ENCODE peak calls at places on chromosome 9, in ten cellular contexts. One of them, this sample, is unnamed.

GRCh38 chr9:32701321-32702022 is 66.0 kb upstream of the TAF1L start:
- DNase-seq in NCI-H1092 treated with DMSO at 0.1 percent for 48 hours: no peak
- DNase-seq in WERI-Rb-1: no peak
- DNase-seq in HTR-8/SVneo: no peak
- DNase-seq in ACHN: no peak
- DNase-seq in tibial artery: no peak
- DNase-seq in ovary: no peak
- DNase-seq in lung microvascular endothelial cell: peak; percentile 8
- DNase-seq in amniotic stem cell: no peak
- DNase-seq in activated CD8-positive, alpha-beta T cell treated with anti-CD3 and anti-CD28 coated beads for 36 hours: no peak
- DNase-seq in this sample: no peak

GRCh38 chr9:26723486-26723885 is 169.1 kb downstream of the CAAP1 start:
- DNase-seq in NCI-H1092 treated with DMSO at 0.1 percent for 48 hours: no peak
- DNase-seq in WERI-Rb-1: peak; percentile 34
- DNase-seq in HTR-8/SVneo: peak; percentile 2
- DNase-seq in ACHN: peak; percentile 61
- DNase-seq in tibial artery: no peak
- DNase-seq in ovary: no peak
- DNase-seq in lung microvascular endothelial cell: peak; percentile 21
- DNase-seq in amniotic stem cell: no peak
- DNase-seq in activated CD8-positive, alpha-beta T cell treated with anti-CD3 and anti-CD28 coated beads for 36 hours: peak; percentile 38
- DNase-seq in this sample: no peak

GRCh38 chr9:113896713-113897112 is 20.6 kb downstream of the ZNF618 start:
- DNase-seq in NCI-H1092 treated with DMSO at 0.1 percent for 48 hours: no peak
- DNase-seq in WERI-Rb-1: no peak
- DNase-seq in HTR-8/SVneo: no peak
- DNase-seq in ACHN: no peak
- DNase-seq in tibial artery: no peak
- DNase-seq in ovary: no peak
- DNase-seq in lung microvascular endothelial cell: no peak
- DNase-seq in amniotic stem cell: no peak
- DNase-seq in activated CD8-positive, alpha-beta T cell treated with anti-CD3 and anti-CD28 coated beads for 36 hours: no peak
- DNase-seq in this sample: no peak

GRCh38 chr9:83596899-83597504 is 25.9 kb upstream of the IDNK start:
- DNase-seq in NCI-H1092 treated with DMSO at 0.1 percent for 48 hours: peak; percentile 54
- DNase-seq in WERI-Rb-1: peak; percentile 56
- DNase-seq in HTR-8/SVneo: peak; percentile 25
- DNase-seq in ACHN: peak; percentile 35
- DNase-seq in tibial artery: no peak
- DNase-seq in ovary: peak; percentile 10
- DNase-seq in lung microvascular endothelial cell: peak; percentile 58
- DNase-seq in amniotic stem cell: peak; percentile 26
- DNase-seq in activated CD8-positive, alpha-beta T cell treated with anti-CD3 and anti-CD28 coated beads for 36 hours: peak; percentile 74
- DNase-seq in this sample: no peak

GRCh38 chr9:115018547-115019435 is 88.4 kb upstream of the TNFSF8 start:
- DNase-seq in NCI-H1092 treated with DMSO at 0.1 percent for 48 hours: no peak
- DNase-seq in WERI-Rb-1: no peak
- DNase-seq in HTR-8/SVneo: no peak
- DNase-seq in ACHN: no peak
- DNase-seq in tibial artery: no peak
- DNase-seq in ovary: no peak
- DNase-seq in lung microvascular endothelial cell: no peak
- DNase-seq in amniotic stem cell: peak; percentile 89
- DNase-seq in activated CD8-positive, alpha-beta T cell treated with anti-CD3 and anti-CD28 coated beads for 36 hours: peak; percentile 23
- DNase-seq in this sample: peak; percentile 87

GRCh38 chr9:83554278-83554677 is 16.1 kb upstream of the FRMD3 start:
- DNase-seq in NCI-H1092 treated with DMSO at 0.1 percent for 48 hours: no peak
- DNase-seq in WERI-Rb-1: no peak
- DNase-seq in HTR-8/SVneo: no peak
- DNase-seq in ACHN: no peak
- DNase-seq in tibial artery: peak; percentile 79
- DNase-seq in ovary: no peak
- DNase-seq in lung microvascular endothelial cell: no peak
- DNase-seq in amniotic stem cell: no peak
- DNase-seq in activated CD8-positive, alpha-beta T cell treated with anti-CD3 and anti-CD28 coated beads for 36 hours: no peak
- DNase-seq in this sample: no peak

GRCh38 chr9:102069969-102070368 is 331.5 kb upstream of the GRIN3A start:
- DNase-seq in NCI-H1092 treated with DMSO at 0.1 percent for 48 hours: no peak
- DNase-seq in WERI-Rb-1: no peak
- DNase-seq in HTR-8/SVneo: no peak
- DNase-seq in ACHN: no peak
- DNase-seq in tibial artery: no peak
- DNase-seq in ovary: no peak
- DNase-seq in lung microvascular endothelial cell: no peak
- DNase-seq in amniotic stem cell: no peak
- DNase-seq in activated CD8-positive, alpha-beta T cell treated with anti-CD3 and anti-CD28 coated beads for 36 hours: no peak
- DNase-seq in this sample: no peak

GRCh38 chr9:80635065-80635464 is 1054.3 kb downstream of the TLE1 start:
- DNase-seq in NCI-H1092 treated with DMSO at 0.1 percent for 48 hours: no peak
- DNase-seq in WERI-Rb-1: no peak
- DNase-seq in HTR-8/SVneo: no peak
- DNase-seq in ACHN: no peak
- DNase-seq in tibial artery: no peak
- DNase-seq in ovary: no peak
- DNase-seq in lung microvascular endothelial cell: no peak
- DNase-seq in amniotic stem cell: no peak
- DNase-seq in activated CD8-positive, alpha-beta T cell treated with anti-CD3 and anti-CD28 coated beads for 36 hours: no peak
- DNase-seq in this sample: no peak

GRCh38 chr9:111903996-111904395 is 7.4 kb downstream of the UGCG start:
- DNase-seq in NCI-H1092 treated with DMSO at 0.1 percent for 48 hours: no peak
- DNase-seq in WERI-Rb-1: no peak
- DNase-seq in HTR-8/SVneo: no peak
- DNase-seq in ACHN: no peak
- DNase-seq in tibial artery: no peak
- DNase-seq in ovary: no peak
- DNase-seq in lung microvascular endothelial cell: no peak
- DNase-seq in amniotic stem cell: no peak
- DNase-seq in activated CD8-positive, alpha-beta T cell treated with anti-CD3 and anti-CD28 coated beads for 36 hours: no peak
- DNase-seq in this sample: no peak

GRCh38 chr9:76034049-76034448 is 143.6 kb downstream of the PCSK5 start:
- DNase-seq in NCI-H1092 treated with DMSO at 0.1 percent for 48 hours: no peak
- DNase-seq in WERI-Rb-1: no peak
- DNase-seq in HTR-8/SVneo: no peak
- DNase-seq in ACHN: no peak
- DNase-seq in tibial artery: no peak
- DNase-seq in ovary: no peak
- DNase-seq in lung microvascular endothelial cell: no peak
- DNase-seq in amniotic stem cell: no peak
- DNase-seq in activated CD8-positive, alpha-beta T cell treated with anti-CD3 and anti-CD28 coated beads for 36 hours: no peak
- DNase-seq in this sample: no peak

GRCh38 chr9:38083858-38084555 is 15.0 kb upstream of the SHB start:
- DNase-seq in NCI-H1092 treated with DMSO at 0.1 percent for 48 hours: no peak
- DNase-seq in WERI-Rb-1: no peak
- DNase-seq in HTR-8/SVneo: no peak
- DNase-seq in ACHN: no peak
- DNase-seq in tibial artery: no peak
- DNase-seq in ovary: no peak
- DNase-seq in lung microvascular endothelial cell: no peak
- DNase-seq in amniotic stem cell: no peak
- DNase-seq in activated CD8-positive, alpha-beta T cell treated with anti-CD3 and anti-CD28 coated beads for 36 hours: no peak
- DNase-seq in this sample: no peak

GRCh38 chr9:136960212-136960937 is 8.3 kb downstream of the LCN12 start:
- DNase-seq in NCI-H1092 treated with DMSO at 0.1 percent for 48 hours: no peak
- DNase-seq in WERI-Rb-1: no peak
- DNase-seq in HTR-8/SVneo: no peak
- DNase-seq in ACHN: no peak
- DNase-seq in tibial artery: no peak
- DNase-seq in ovary: no peak
- DNase-seq in lung microvascular endothelial cell: no peak
- DNase-seq in amniotic stem cell: no peak
- DNase-seq in activated CD8-positive, alpha-beta T cell treated with anti-CD3 and anti-CD28 coated beads for 36 hours: no peak
- DNase-seq in this sample: no peak

GRCh38 chr9:137240321-137240840 is 706 bp upstream of the TUBB4B start:
- DNase-seq in NCI-H1092 treated with DMSO at 0.1 percent for 48 hours: peak; percentile 77
- DNase-seq in WERI-Rb-1: no peak
- DNase-seq in HTR-8/SVneo: peak; percentile 39
- DNase-seq in ACHN: peak; percentile 64
- DNase-seq in tibial artery: peak; percentile 89
- DNase-seq in ovary: peak; percentile 74
- DNase-seq in lung microvascular endothelial cell: peak; percentile 84
- DNase-seq in amniotic stem cell: peak; percentile 45
- DNase-seq in activated CD8-positive, alpha-beta T cell treated with anti-CD3 and anti-CD28 coated beads for 36 hours: peak; percentile 71
- DNase-seq in this sample: no peak

GRCh38 chr9:15142903-15143534 is 164.0 kb downstream of the TTC39B start:
- DNase-seq in NCI-H1092 treated with DMSO at 0.1 percent for 48 hours: peak; percentile 74
- DNase-seq in WERI-Rb-1: peak; percentile 15
- DNase-seq in HTR-8/SVneo: peak; percentile 36
- DNase-seq in ACHN: peak; percentile 35
- DNase-seq in tibial artery: no peak
- DNase-seq in ovary: no peak
- DNase-seq in lung microvascular endothelial cell: peak; percentile 78
- DNase-seq in amniotic stem cell: peak; percentile 38
- DNase-seq in activated CD8-positive, alpha-beta T cell treated with anti-CD3 and anti-CD28 coated beads for 36 hours: no peak
- DNase-seq in this sample: no peak

GRCh38 chr9:419571-420156 is 205.0 kb downstream of the DOCK8 start:
- DNase-seq in NCI-H1092 treated with DMSO at 0.1 percent for 48 hours: no peak
- DNase-seq in WERI-Rb-1: no peak
- DNase-seq in HTR-8/SVneo: no peak
- DNase-seq in ACHN: no peak
- DNase-seq in tibial artery: no peak
- DNase-seq in ovary: no peak
- DNase-seq in lung microvascular endothelial cell: no peak
- DNase-seq in amniotic stem cell: no peak
- DNase-seq in activated CD8-positive, alpha-beta T cell treated with anti-CD3 and anti-CD28 coated beads for 36 hours: no peak
- DNase-seq in this sample: peak; percentile 14

GRCh38 chr9:126489604-126490593 is 123.8 kb upstream of the LMX1B start:
- DNase-seq in NCI-H1092 treated with DMSO at 0.1 percent for 48 hours: no peak
- DNase-seq in WERI-Rb-1: no peak
- DNase-seq in HTR-8/SVneo: no peak
- DNase-seq in ACHN: no peak
- DNase-seq in tibial artery: no peak
- DNase-seq in ovary: no peak
- DNase-seq in lung microvascular endothelial cell: no peak
- DNase-seq in amniotic stem cell: no peak
- DNase-seq in activated CD8-positive, alpha-beta T cell treated with anti-CD3 and anti-CD28 coated beads for 36 hours: no peak
- DNase-seq in this sample: no peak

GRCh38 chr9:135591491-135592330 is 30.2 kb downstream of the PAEP start:
- DNase-seq in NCI-H1092 treated with DMSO at 0.1 percent for 48 hours: no peak
- DNase-seq in WERI-Rb-1: no peak
- DNase-seq in HTR-8/SVneo: no peak
- DNase-seq in ACHN: no peak
- DNase-seq in tibial artery: peak; percentile 53
- DNase-seq in ovary: no peak
- DNase-seq in lung microvascular endothelial cell: no peak
- DNase-seq in amniotic stem cell: no peak
- DNase-seq in activated CD8-positive, alpha-beta T cell treated with anti-CD3 and anti-CD28 coated beads for 36 hours: no peak
- DNase-seq in this sample: no peak

GRCh38 chr9:2053883-2054845 is 39.0 kb downstream of the SMARCA2 start:
- DNase-seq in NCI-H1092 treated with DMSO at 0.1 percent for 48 hours: no peak
- DNase-seq in WERI-Rb-1: no peak
- DNase-seq in HTR-8/SVneo: no peak
- DNase-seq in ACHN: peak; percentile 80
- DNase-seq in tibial artery: peak; percentile 71
- DNase-seq in ovary: no peak
- DNase-seq in lung microvascular endothelial cell: no peak
- DNase-seq in amniotic stem cell: no peak
- DNase-seq in activated CD8-positive, alpha-beta T cell treated with anti-CD3 and anti-CD28 coated beads for 36 hours: peak; percentile 85
- DNase-seq in this sample: no peak

GRCh38 chr9:99019523-99020331 is 76.0 kb downstream of the COL15A1 start:
- DNase-seq in NCI-H1092 treated with DMSO at 0.1 percent for 48 hours: no peak
- DNase-seq in WERI-Rb-1: no peak
- DNase-seq in HTR-8/SVneo: peak; percentile 57
- DNase-seq in ACHN: no peak
- DNase-seq in tibial artery: no peak
- DNase-seq in ovary: no peak
- DNase-seq in lung microvascular endothelial cell: no peak
- DNase-seq in amniotic stem cell: peak; percentile 95
- DNase-seq in activated CD8-positive, alpha-beta T cell treated with anti-CD3 and anti-CD28 coated beads for 36 hours: no peak
- DNase-seq in this sample: peak; percentile 94

GRCh38 chr9:12817702-12818101 is 42.9 kb downstream of the LURAP1L start:
- DNase-seq in NCI-H1092 treated with DMSO at 0.1 percent for 48 hours: no peak
- DNase-seq in WERI-Rb-1: no peak
- DNase-seq in HTR-8/SVneo: no peak
- DNase-seq in ACHN: no peak
- DNase-seq in tibial artery: no peak
- DNase-seq in ovary: no peak
- DNase-seq in lung microvascular endothelial cell: no peak
- DNase-seq in amniotic stem cell: no peak
- DNase-seq in activated CD8-positive, alpha-beta T cell treated with anti-CD3 and anti-CD28 coated beads for 36 hours: no peak
- DNase-seq in this sample: no peak

GRCh38 chr9:121954477-121955175 is 138.5 kb downstream of the TTLL11 start:
- DNase-seq in NCI-H1092 treated with DMSO at 0.1 percent for 48 hours: no peak
- DNase-seq in WERI-Rb-1: no peak
- DNase-seq in HTR-8/SVneo: no peak
- DNase-seq in ACHN: no peak
- DNase-seq in tibial artery: no peak
- DNase-seq in ovary: peak; percentile 86
- DNase-seq in lung microvascular endothelial cell: no peak
- DNase-seq in amniotic stem cell: no peak
- DNase-seq in activated CD8-positive, alpha-beta T cell treated with anti-CD3 and anti-CD28 coated beads for 36 hours: no peak
- DNase-seq in this sample: no peak

GRCh38 chr9:79940919-79941318 is 369.2 kb downstream of the TLE4 start:
- DNase-seq in NCI-H1092 treated with DMSO at 0.1 percent for 48 hours: no peak
- DNase-seq in WERI-Rb-1: no peak
- DNase-seq in HTR-8/SVneo: no peak
- DNase-seq in ACHN: no peak
- DNase-seq in tibial artery: no peak
- DNase-seq in ovary: no peak
- DNase-seq in lung microvascular endothelial cell: no peak
- DNase-seq in amniotic stem cell: no peak
- DNase-seq in activated CD8-positive, alpha-beta T cell treated with anti-CD3 and anti-CD28 coated beads for 36 hours: no peak
- DNase-seq in this sample: no peak

GRCh38 chr9:16869140-16869903 is 1.1 kb downstream of the BNC2 start:
- DNase-seq in NCI-H1092 treated with DMSO at 0.1 percent for 48 hours: peak; percentile 28
- DNase-seq in WERI-Rb-1: no peak
- DNase-seq in HTR-8/SVneo: no peak
- DNase-seq in ACHN: peak; percentile 49
- DNase-seq in tibial artery: no peak
- DNase-seq in ovary: peak; percentile 62
- DNase-seq in lung microvascular endothelial cell: no peak
- DNase-seq in amniotic stem cell: no peak
- DNase-seq in activated CD8-positive, alpha-beta T cell treated with anti-CD3 and anti-CD28 coated beads for 36 hours: no peak
- DNase-seq in this sample: no peak